ENCODE peak calls at places on chromosomes 2 and 18, in nine cellular contexts. One of them, this sample, is unnamed.

GRCh38 chr2:184689633-184690032 is 91.3 kb downstream of the ZNF804A start:
- DNase-seq in hepatocyte: no peak
- DNase-seq in GM23338: no peak
- DNase-seq in SK-N-SH: no peak
- DNase-seq in neural progenitor cell: no peak
- DNase-seq in PC-3: no peak
- DNase-seq in HCT116: no peak
- DNase-seq in GM23248: no peak
- DNase-seq in OCI-LY7: no peak
- DNase-seq in this sample: no peak

GRCh38 chr2:15662579-15662978 is 70.9 kb downstream of the DDX1 start:
- DNase-seq in OCI-LY7: no peak
- DNase-seq in hepatocyte: no peak
- DNase-seq in HCT116: no peak
- DNase-seq in PC-3: no peak
- DNase-seq in SK-N-SH: no peak
- DNase-seq in neural progenitor cell: no peak
- DNase-seq in GM23338: no peak
- DNase-seq in GM23248: no peak
- DNase-seq in this sample: no peak

GRCh38 chr2:172311921-172312345 is 115.5 kb upstream of the ITGA6 start:
- DNase-seq in GM23338: no peak
- DNase-seq in GM23248: no peak
- DNase-seq in hepatocyte: no peak
- DNase-seq in OCI-LY7: no peak
- DNase-seq in HCT116: no peak
- DNase-seq in PC-3: no peak
- DNase-seq in SK-N-SH: no peak
- DNase-seq in neural progenitor cell: no peak
- DNase-seq in this sample: no peak

GRCh38 chr2:212995920-212996319 is 155.5 kb downstream of the IKZF2 start:
- DNase-seq in PC-3: peak
- DNase-seq in hepatocyte: no peak
- DNase-seq in neural progenitor cell: no peak
- DNase-seq in GM23338: no peak
- DNase-seq in OCI-LY7: no peak
- DNase-seq in GM23248: peak
- DNase-seq in SK-N-SH: no peak
- DNase-seq in HCT116: no peak
- DNase-seq in this sample: no peak

GRCh38 chr2:132597831-132598230 is 72.2 kb downstream of the LYPD1 start:
- DNase-seq in OCI-LY7: no peak
- DNase-seq in SK-N-SH: no peak
- DNase-seq in HCT116: no peak
- DNase-seq in PC-3: no peak
- DNase-seq in GM23248: no peak
- DNase-seq in neural progenitor cell: no peak
- DNase-seq in hepatocyte: no peak
- DNase-seq in GM23338: no peak
- DNase-seq in this sample: no peak

GRCh38 chr2:62431512-62431911 is 74.5 kb downstream of the TMEM17 start:
- DNase-seq in HCT116: no peak
- DNase-seq in PC-3: no peak
- DNase-seq in neural progenitor cell: no peak
- DNase-seq in GM23338: no peak
- DNase-seq in OCI-LY7: no peak
- DNase-seq in GM23248: no peak
- DNase-seq in hepatocyte: no peak
- DNase-seq in SK-N-SH: no peak
- DNase-seq in this sample: no peak

GRCh38 chr2:17058772-17059402 is 393.3 kb upstream of the CYRIA start:
- DNase-seq in GM23248: no peak
- DNase-seq in SK-N-SH: no peak
- DNase-seq in hepatocyte: no peak
- DNase-seq in HCT116: no peak
- DNase-seq in GM23338: peak
- DNase-seq in OCI-LY7: no peak
- DNase-seq in PC-3: no peak
- DNase-seq in neural progenitor cell: peak
- DNase-seq in this sample: no peak

GRCh38 chr2:157825885-157826284 is 50.2 kb downstream of the ACVR1 start:
- DNase-seq in hepatocyte: peak
- DNase-seq in neural progenitor cell: peak
- DNase-seq in HCT116: no peak
- DNase-seq in GM23338: no peak
- DNase-seq in SK-N-SH: no peak
- DNase-seq in GM23248: peak
- DNase-seq in PC-3: peak
- DNase-seq in OCI-LY7: no peak
- DNase-seq in this sample: no peak

GRCh38 chr2:29741132-29741531 is 180.3 kb downstream of the ALK start:
- DNase-seq in hepatocyte: no peak
- DNase-seq in HCT116: no peak
- DNase-seq in neural progenitor cell: no peak
- DNase-seq in PC-3: no peak
- DNase-seq in GM23338: no peak
- DNase-seq in OCI-LY7: no peak
- DNase-seq in SK-N-SH: no peak
- DNase-seq in GM23248: no peak
- DNase-seq in this sample: no peak

GRCh38 chr2:195559431-195559914 is 97.6 kb upstream of the SLC39A10 start:
- DNase-seq in hepatocyte: no peak
- DNase-seq in GM23338: peak
- DNase-seq in SK-N-SH: no peak
- DNase-seq in PC-3: peak
- DNase-seq in HCT116: no peak
- DNase-seq in OCI-LY7: peak
- DNase-seq in GM23248: peak
- DNase-seq in neural progenitor cell: no peak
- DNase-seq in this sample: peak

GRCh38 chr2:95022309-95023221 is 2.9 kb upstream of the MAL start:
- DNase-seq in HCT116: peak
- DNase-seq in SK-N-SH: peak
- DNase-seq in GM23248: peak
- DNase-seq in hepatocyte: peak
- DNase-seq in OCI-LY7: peak
- DNase-seq in PC-3: peak
- DNase-seq in neural progenitor cell: peak
- DNase-seq in GM23338: peak
- DNase-seq in this sample: peak

GRCh38 chr2:29014811-29015414 is 33.8 kb downstream of the TOGARAM2 start:
- DNase-seq in GM23338: no peak
- DNase-seq in GM23248: peak
- DNase-seq in HCT116: no peak
- DNase-seq in SK-N-SH: no peak
- DNase-seq in OCI-LY7: no peak
- DNase-seq in neural progenitor cell: no peak
- DNase-seq in PC-3: peak
- DNase-seq in hepatocyte: no peak
- DNase-seq in this sample: no peak

DNA sequence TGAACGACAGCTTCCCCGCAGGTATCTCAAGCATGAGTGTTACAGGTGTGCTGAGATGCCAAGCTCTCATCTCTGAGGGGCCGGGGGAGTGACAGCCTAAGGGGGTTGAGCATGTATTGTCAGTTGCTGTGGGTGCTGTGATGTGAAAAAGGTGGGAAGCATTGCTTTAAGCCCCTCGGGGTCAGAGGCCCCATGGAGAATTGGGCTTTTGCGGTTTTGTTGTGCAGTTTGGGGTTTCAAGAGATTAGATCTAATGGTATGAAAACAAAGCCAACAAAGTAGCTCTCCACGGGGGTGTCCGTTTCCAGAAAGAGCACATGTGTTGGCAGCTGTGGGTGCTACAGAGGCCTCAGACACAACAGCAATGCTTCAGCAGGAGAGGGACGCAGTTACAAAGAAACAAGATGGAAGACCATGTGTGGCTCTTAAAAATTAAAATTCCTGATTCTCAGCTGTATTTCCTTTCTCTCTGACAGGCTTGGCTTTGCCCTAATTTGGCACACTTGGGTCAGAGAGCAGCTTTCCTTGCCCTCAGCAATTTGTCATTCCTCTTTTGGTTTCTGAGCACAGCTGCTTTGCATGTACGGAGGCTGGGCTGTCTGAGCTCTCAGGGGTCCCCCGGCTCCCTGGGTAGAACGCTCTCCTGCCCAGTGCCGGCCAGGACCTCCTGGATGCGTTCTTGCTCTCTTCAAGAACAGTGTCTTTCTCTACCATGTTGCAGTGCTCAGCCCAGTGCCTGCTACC is 70.0 kb downstream of the TMEM247 start:
- DNase-seq in HCT116: no peak
- DNase-seq in neural progenitor cell: no peak
- DNase-seq in GM23338: no peak
- DNase-seq in OCI-LY7: no peak
- DNase-seq in PC-3: no peak
- DNase-seq in GM23248: no peak
- DNase-seq in hepatocyte: no peak
- DNase-seq in SK-N-SH: no peak
- DNase-seq in this sample: peak
- H3K4me3 ChIP-seq in HCT116: no peak
- H3K4me3 ChIP-seq in neural progenitor cell: no peak
- H3K4me3 ChIP-seq in GM23338: no peak
- H3K4me3 ChIP-seq in OCI-LY7: peak
- H3K4me3 ChIP-seq in PC-3: no peak
- H3K4me3 ChIP-seq in GM23248: no peak
- H3K4me3 ChIP-seq in hepatocyte: no peak
- H3K4me3 ChIP-seq in SK-N-SH: no peak
- H3K4me3 ChIP-seq in this sample: peak

DNA sequence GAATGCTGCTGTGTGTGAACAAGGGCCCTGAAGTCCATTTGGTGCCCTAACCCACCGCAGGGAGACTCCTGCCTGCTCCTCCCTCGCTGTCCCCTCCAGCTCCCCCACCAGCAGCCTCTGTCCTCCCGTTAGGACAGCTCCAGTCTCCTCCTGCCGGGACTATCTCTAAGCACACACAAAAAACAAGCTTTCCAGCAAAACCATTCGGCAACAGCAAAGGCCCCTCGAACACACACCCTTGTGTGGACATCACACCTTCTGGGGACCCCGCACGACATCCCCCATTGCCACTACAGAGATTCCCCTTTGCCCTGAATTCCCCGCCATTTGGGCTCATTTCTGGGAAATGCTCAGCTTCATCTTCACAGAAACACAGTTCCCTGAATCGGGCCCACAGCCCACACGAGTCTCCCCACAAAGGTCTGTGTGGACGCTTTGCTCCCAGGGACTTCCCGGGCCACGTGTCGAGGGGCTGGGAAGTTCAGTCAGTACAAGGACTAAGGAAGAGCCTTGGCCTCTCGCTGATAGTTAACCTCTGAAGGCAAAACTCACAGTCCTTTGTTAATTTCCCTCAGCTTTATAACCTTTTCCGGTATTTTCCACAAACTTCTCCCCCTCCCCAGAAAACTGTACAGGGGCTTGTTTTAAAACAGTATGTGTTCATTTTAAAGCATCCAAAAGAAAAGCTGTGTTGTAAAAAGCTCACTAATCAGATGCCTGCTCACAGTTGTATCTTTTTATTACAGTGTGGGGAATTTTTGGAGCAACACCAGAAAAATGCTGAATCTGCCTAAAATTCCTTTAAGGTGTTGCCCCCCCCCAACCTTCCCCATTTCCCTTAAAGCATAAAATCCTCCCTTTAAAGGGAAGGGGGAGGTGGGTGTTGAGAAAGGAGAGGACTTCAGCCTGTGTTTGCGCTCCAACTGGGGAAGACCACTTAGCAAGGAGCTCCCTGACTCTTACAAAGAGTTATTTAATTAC is 25.9 kb downstream of the SMAD7 start:
- DNase-seq in HCT116: no peak
- DNase-seq in GM23248: peak
- DNase-seq in hepatocyte: no peak
- DNase-seq in neural progenitor cell: peak
- DNase-seq in PC-3: no peak
- DNase-seq in GM23338: no peak
- DNase-seq in SK-N-SH: no peak
- DNase-seq in OCI-LY7: no peak
- DNase-seq in this sample: no peak
- TF ChIP-seq EZH2phosphoT487 in HCT116: no peak
- TF ChIP-seq EZH2phosphoT487 in GM23248: no peak
- TF ChIP-seq EZH2phosphoT487 in hepatocyte: no peak
- TF ChIP-seq EZH2phosphoT487 in neural progenitor cell: no peak
- TF ChIP-seq EZH2phosphoT487 in PC-3: no peak
- TF ChIP-seq EZH2phosphoT487 in GM23338: no peak
- TF ChIP-seq EZH2phosphoT487 in SK-N-SH: no peak
- TF ChIP-seq EZH2phosphoT487 in OCI-LY7: no peak
- TF ChIP-seq EZH2phosphoT487 in this sample: no peak

GRCh38 chr2:240437861-240438809 is 2.7 kb downstream of the GPC1 start:
- DNase-seq in PC-3: peak
- DNase-seq in GM23248: peak
- DNase-seq in hepatocyte: peak
- DNase-seq in neural progenitor cell: peak
- DNase-seq in HCT116: peak
- DNase-seq in GM23338: peak
- DNase-seq in SK-N-SH: peak
- DNase-seq in OCI-LY7: peak
- DNase-seq in this sample: peak
- H3K4me3 ChIP-seq in PC-3: peak
- H3K4me3 ChIP-seq in GM23248: no peak
- H3K4me3 ChIP-seq in hepatocyte: no peak
- H3K4me3 ChIP-seq in neural progenitor cell: no peak
- H3K4me3 ChIP-seq in HCT116: peak
- H3K4me3 ChIP-seq in GM23338: no peak
- H3K4me3 ChIP-seq in SK-N-SH: no peak
- H3K4me3 ChIP-seq in OCI-LY7: no peak
- H3K4me3 ChIP-seq in this sample: no peak

GRCh38 chr2:33059452-33060156 is 112.9 kb downstream of the LTBP1 start:
- DNase-seq in hepatocyte: no peak
- DNase-seq in HCT116: no peak
- DNase-seq in PC-3: no peak
- DNase-seq in SK-N-SH: no peak
- DNase-seq in neural progenitor cell: peak
- DNase-seq in GM23248: peak
- DNase-seq in OCI-LY7: no peak
- DNase-seq in GM23338: no peak
- DNase-seq in this sample: no peak

GRCh38 chr2:33060405-33060804 is 113.7 kb downstream of the LTBP1 start:
- DNase-seq in SK-N-SH: no peak
- DNase-seq in hepatocyte: no peak
- DNase-seq in HCT116: no peak
- DNase-seq in neural progenitor cell: no peak
- DNase-seq in GM23248: no peak
- DNase-seq in PC-3: no peak
- DNase-seq in GM23338: no peak
- DNase-seq in OCI-LY7: no peak
- DNase-seq in this sample: no peak

GRCh38 chr2:33064349-33064801 is 117.6 kb downstream of the LTBP1 start:
- DNase-seq in GM23248: no peak
- DNase-seq in OCI-LY7: no peak
- DNase-seq in PC-3: no peak
- DNase-seq in hepatocyte: no peak
- DNase-seq in GM23338: no peak
- DNase-seq in HCT116: no peak
- DNase-seq in SK-N-SH: no peak
- DNase-seq in neural progenitor cell: no peak
- DNase-seq in this sample: no peak

GRCh38 chr2:33058716-33059451 is 112.1 kb downstream of the LTBP1 start:
- DNase-seq in HCT116: no peak
- DNase-seq in PC-3: no peak
- DNase-seq in GM23248: no peak
- DNase-seq in neural progenitor cell: no peak
- DNase-seq in SK-N-SH: no peak
- DNase-seq in GM23338: no peak
- DNase-seq in hepatocyte: no peak
- DNase-seq in OCI-LY7: peak
- DNase-seq in this sample: no peak

GRCh38 chr2:33062665-33063249 is 116.0 kb downstream of the LTBP1 start:
- DNase-seq in SK-N-SH: no peak
- DNase-seq in PC-3: no peak
- DNase-seq in hepatocyte: no peak
- DNase-seq in GM23248: peak
- DNase-seq in neural progenitor cell: no peak
- DNase-seq in OCI-LY7: no peak
- DNase-seq in GM23338: no peak
- DNase-seq in HCT116: no peak
- DNase-seq in this sample: peak
- TF ChIP-seq EZH2phosphoT487 in SK-N-SH: no peak
- TF ChIP-seq EZH2phosphoT487 in PC-3: no peak
- TF ChIP-seq EZH2phosphoT487 in hepatocyte: no peak
- TF ChIP-seq EZH2phosphoT487 in GM23248: no peak
- TF ChIP-seq EZH2phosphoT487 in neural progenitor cell: no peak
- TF ChIP-seq EZH2phosphoT487 in OCI-LY7: no peak
- TF ChIP-seq EZH2phosphoT487 in GM23338: no peak
- TF ChIP-seq EZH2phosphoT487 in HCT116: no peak
- TF ChIP-seq EZH2phosphoT487 in this sample: no peak